ENCODE peak calls at places on chromosomes 1 and 21, in five cellular contexts. I, A, H, S and F are unnamed samples.

GRCh38 chr21:41439245-41439644 is 13.2 kb downstream of the MX1 start:
- DNase-seq in I (no peak), A (no peak), H (no peak), S (no peak), F (no peak)

GRCh38 chr1:229597877-229598276 is 28.0 kb downstream of the TAF5L start:
- DNase-seq in I (no peak), A (no peak), H (no peak), S (no peak), F (no peak)

GRCh38 chr1:150567717-150568561 is 11.5 kb downstream of the MCL1 start:
- DNase-seq in I (peak), A (peak), H (peak), S (peak), F (no peak)

GRCh38 chr1:1461721-1462317 is 9.7 kb upstream of the ATAD3B start:
- DNase-seq in I (no peak), A (no peak), H (no peak), S (no peak), F (no peak)

GRCh38 chr1:202162418-202163280 is 2.2 kb upstream of the PTPN7 start:
- DNase-seq in I (no peak), A (no peak), H (no peak), S (no peak), F (no peak)

GRCh38 chr1:19811206-19811851 is 3.8 kb downstream of the RNF186 start:
- DNase-seq in I (peak), A (no peak), H (peak), S (peak), F (peak)

GRCh38 chr1:25746299-25747045 is 53.5 kb upstream of the SELENON start:
- DNase-seq in I (no peak), A (no peak), H (no peak), S (peak), F (no peak)

GRCh38 chr1:46605242-46605641 is 1.2 kb upstream of the MKNK1 start:
- DNase-seq in I (no peak), A (no peak), H (no peak), S (no peak), F (no peak)

GRCh38 chr1:82837261-82837660 is 1036.5 kb downstream of the ADGRL2 start:
- DNase-seq in I (no peak), A (no peak), H (no peak), S (no peak), F (no peak)

GRCh38 chr1:58451560-58452211 is 94.8 kb downstream of the OMA1 start:
- DNase-seq in I (no peak), A (no peak), H (no peak), S (no peak), F (no peak)

GRCh38 chr1:153344718-153345025 is 4.0 kb downstream of the PGLYRP4 start:
- DNase-seq in I (peak), A (no peak), H (no peak), S (no peak), F (peak)

GRCh38 chr1:208381481-208381880 is 137.3 kb upstream of the PLXNA2 start:
- DNase-seq in I (no peak), A (no peak), H (no peak), S (no peak), F (no peak)

GRCh38 chr1:9904571-9904970 is 5.5 kb downstream of the CTNNBIP1 start:
- DNase-seq in I (no peak), A (no peak), H (no peak), S (no peak), F (no peak)

GRCh38 chr1:188096521-188096920 is 1267.8 kb downstream of the PLA2G4A start:
- DNase-seq in I (no peak), A (no peak), H (no peak), S (no peak), F (no peak)

GRCh38 chr1:206482611-206483010 is 12.3 kb downstream of the IKBKE start:
- DNase-seq in I (no peak), A (no peak), H (no peak), S (no peak), F (no peak)

GRCh38 chr1:82931051-82931450 is 1067.9 kb downstream of the TTLL7 start:
- DNase-seq in I (no peak), A (no peak), H (no peak), S (no peak), F (no peak)

GRCh38 chr1:57295326-57295725 is 128.5 kb downstream of the DAB1 start:
- DNase-seq in I (no peak), A (no peak), H (no peak), S (no peak), F (no peak)

GRCh38 chr21:45790427-45790826 is 146.9 kb downstream of the PCBP3 start:
- DNase-seq in I (no peak), A (no peak), H (no peak), S (no peak), F (no peak)

GRCh38 chr1:65059930-65060538 is 88.0 kb upstream of the AK4 start:
- DNase-seq in I (no peak), A (no peak), H (no peak), S (no peak), F (peak)

GRCh38 chr1:85303440-85304162 is 27.2 kb upstream of the BCL10 start:
- DNase-seq in I (no peak), A (no peak), H (no peak), S (no peak), F (no peak)

GRCh38 chr1:43446388-43446740 is 7.4 kb downstream of the HYI start:
- DNase-seq in I (no peak), A (no peak), H (no peak), S (peak), F (no peak)

GRCh38 chr1:37556712-37557196 is at the start of gene DNALI1:
- DNase-seq in I (peak), A (peak), H (peak), S (peak), F (peak)

GRCh38 chr21:41481191-41481590 is 26.8 kb downstream of the TMPRSS2 start:
- DNase-seq in I (peak), A (no peak), H (no peak), S (no peak), F (no peak)

GRCh38 chr1:109543988-109544735 is 4.3 kb upstream of the GNAI3 start:
- DNase-seq in I (no peak), A (no peak), H (no peak), S (no peak), F (peak)

GRCh38 chr1:160821627-160822026 is 25.7 kb downstream of the LY9 start:
- DNase-seq in I (no peak), A (no peak), H (no peak), S (no peak), F (no peak)

GRCh38 chr1:78522136-78522535 is 31.4 kb downstream of the PTGFR start:
- DNase-seq in I (no peak), A (no peak), H (no peak), S (no peak), F (no peak)

GRCh38 chr1:17929224-17929623 is 174.1 kb downstream of the ACTL8 start:
- DNase-seq in I (no peak), A (no peak), H (no peak), S (no peak), F (no peak)

DNA sequence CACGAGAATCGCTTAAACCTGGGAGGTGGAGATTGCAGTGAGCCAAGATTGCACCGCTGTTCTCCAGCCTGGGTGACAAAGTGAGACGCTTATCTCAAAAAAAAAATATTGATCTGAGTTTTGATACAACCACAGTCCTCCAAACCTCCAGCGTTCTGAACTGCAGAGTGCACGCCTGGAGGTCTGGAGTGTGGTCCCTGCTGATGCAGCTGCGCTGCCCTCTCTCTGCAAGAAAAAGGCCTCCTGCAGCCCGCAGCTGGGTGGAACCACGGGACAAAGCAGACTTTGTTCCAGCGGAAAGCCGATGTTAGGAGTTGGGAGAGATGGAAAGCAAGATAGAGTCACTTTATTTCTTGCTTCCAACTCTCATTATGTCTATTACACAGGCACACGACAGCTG is 144.9 kb upstream of the SOD1 start:
- DNase-seq in I (no peak), A (no peak), H (peak), S (no peak), F (no peak)
- TF ChIP-seq CTCF in I (peak), A (no peak), H (no peak), S (no peak), F (no peak)

DNA sequence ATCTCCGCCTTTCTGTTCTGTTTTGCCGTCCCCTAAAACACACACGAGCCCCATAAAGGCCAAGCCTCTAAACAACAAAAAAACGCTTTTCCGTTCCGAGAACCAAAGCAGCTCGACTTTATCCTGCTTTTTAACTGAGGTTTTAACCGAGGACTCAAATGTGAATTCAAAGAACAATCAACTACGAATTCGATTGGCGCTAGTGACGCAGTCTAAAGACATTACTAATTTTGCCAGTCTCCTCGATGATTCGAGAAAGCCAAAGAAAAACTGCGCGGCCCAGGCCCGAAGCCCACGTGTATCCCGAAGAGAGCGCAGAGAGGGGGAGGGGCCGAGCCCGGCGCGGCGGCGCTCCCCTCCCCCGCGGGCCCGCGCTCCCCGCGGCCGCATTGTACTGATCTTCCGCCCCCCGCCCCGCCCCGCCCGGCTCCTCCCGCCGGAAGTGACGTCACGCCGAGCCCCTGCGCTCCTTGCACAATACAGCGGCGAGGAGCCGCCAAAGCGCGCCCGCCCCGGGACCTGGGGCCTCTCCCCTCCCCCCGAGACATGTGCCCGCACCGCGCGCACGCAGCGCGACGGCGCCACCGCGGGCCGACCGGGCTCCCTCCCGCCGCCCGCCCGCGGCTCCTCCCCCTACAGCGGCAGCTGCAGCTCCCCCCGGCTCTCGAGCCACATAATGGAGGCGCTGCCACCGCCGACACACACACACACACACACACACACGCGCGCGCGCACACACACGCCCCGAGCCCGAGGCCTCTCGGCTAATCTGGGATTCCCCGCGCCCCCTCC is 1.4 kb downstream of the HNRNPU start:
- DNase-seq in I (peak), A (peak), H (peak), S (peak), F (peak)
- TF ChIP-seq CTCF in I (no peak), A (no peak), H (no peak), S (no peak), F (no peak)

GRCh38 chr1:95018602-95019369 is 54.0 kb downstream of the ALG14 start:
- DNase-seq in I (no peak), A (no peak), H (no peak), S (no peak), F (no peak)

GRCh38 chr1:95022527-95022926 is 50.2 kb downstream of the ALG14 start:
- DNase-seq in I (no peak), A (no peak), H (no peak), S (no peak), F (no peak)

GRCh38 chr1:95023399-95024050 is 49.2 kb downstream of the ALG14 start:
- DNase-seq in I (no peak), A (no peak), H (no peak), S (no peak), F (no peak)

GRCh38 chr1:95021794-95022193 is 51.0 kb downstream of the ALG14 start:
- DNase-seq in I (no peak), A (no peak), H (no peak), S (no peak), F (no peak)

GRCh38 chr1:95021085-95021484 is 51.7 kb downstream of the ALG14 start:
- DNase-seq in I (no peak), A (no peak), H (no peak), S (no peak), F (no peak)
- TF ChIP-seq CTCF in I (no peak), A (no peak), H (no peak), S (no peak), F (no peak)

GRCh38 chr1:237004116-237004515 is at the start of gene MT1HL1:
- DNase-seq in I (no peak), A (no peak), H (no peak), S (no peak), F (no peak)
- TF ChIP-seq CTCF in I (no peak), A (no peak), H (no peak), S (no peak), F (no peak)

GRCh38 chr1:158998781-158999161 is 10.9 kb upstream of the IFI16 start:
- DNase-seq in I (peak), A (no peak), H (peak), S (peak), F (peak)

GRCh38 chr1:159000070-159000409 is 9.7 kb upstream of the IFI16 start:
- DNase-seq in I (no peak), A (no peak), H (no peak), S (no peak), F (no peak)

GRCh38 chr1:158999301-159000069 is 10.2 kb upstream of the IFI16 start:
- DNase-seq in I (no peak), A (no peak), H (peak), S (no peak), F (no peak)

GRCh38 chr1:158996998-158997397 is 12.7 kb upstream of the IFI16 start:
- DNase-seq in I (no peak), A (no peak), H (no peak), S (no peak), F (no peak)

DNA sequence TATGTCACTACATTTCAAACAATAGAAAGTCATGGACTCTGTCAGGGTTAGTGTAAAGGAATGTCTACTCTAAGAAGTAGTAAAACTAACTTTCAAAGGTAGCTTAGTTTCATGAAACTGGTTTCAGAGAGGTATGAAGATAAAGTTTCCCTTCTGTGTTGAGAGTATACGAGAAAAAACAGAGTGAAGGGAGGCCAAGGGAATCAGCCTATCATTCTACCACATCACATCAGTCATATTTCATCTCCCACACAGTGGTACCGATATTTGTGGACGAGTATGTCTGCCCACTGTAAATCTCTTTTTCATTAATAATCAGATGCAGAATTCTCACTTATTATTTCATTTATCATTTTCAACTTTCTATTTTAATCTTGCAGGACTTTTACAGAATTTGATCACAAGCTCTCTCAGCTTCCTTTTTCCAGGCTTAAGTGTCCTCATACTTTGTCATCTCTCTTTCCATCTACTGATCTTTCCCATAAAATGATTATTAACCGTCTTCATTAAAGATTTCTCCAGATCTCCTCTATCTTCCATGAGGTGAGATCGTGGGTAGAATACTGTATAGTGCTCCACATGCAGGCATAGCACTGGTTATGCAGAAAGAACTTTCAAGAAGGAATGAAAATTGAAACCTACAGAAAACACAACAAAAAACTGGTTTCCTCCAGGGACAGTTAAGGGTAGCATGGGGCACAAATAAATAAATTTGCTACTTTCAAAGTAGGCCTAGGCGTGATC is 11.5 kb upstream of the IFI16 start:
- DNase-seq in I (no peak), A (no peak), H (no peak), S (no peak), F (no peak)
- TF ChIP-seq CTCF in I (no peak), A (no peak), H (no peak), S (no peak), F (no peak)

GRCh38 chr21:42973991-42974831 is at the start of gene PKNOX1:
- DNase-seq in I (peak), A (peak), H (peak), S (peak), F (peak)
- TF ChIP-seq CTCF in I (no peak), A (no peak), H (no peak), S (no peak), F (no peak)

DNA sequence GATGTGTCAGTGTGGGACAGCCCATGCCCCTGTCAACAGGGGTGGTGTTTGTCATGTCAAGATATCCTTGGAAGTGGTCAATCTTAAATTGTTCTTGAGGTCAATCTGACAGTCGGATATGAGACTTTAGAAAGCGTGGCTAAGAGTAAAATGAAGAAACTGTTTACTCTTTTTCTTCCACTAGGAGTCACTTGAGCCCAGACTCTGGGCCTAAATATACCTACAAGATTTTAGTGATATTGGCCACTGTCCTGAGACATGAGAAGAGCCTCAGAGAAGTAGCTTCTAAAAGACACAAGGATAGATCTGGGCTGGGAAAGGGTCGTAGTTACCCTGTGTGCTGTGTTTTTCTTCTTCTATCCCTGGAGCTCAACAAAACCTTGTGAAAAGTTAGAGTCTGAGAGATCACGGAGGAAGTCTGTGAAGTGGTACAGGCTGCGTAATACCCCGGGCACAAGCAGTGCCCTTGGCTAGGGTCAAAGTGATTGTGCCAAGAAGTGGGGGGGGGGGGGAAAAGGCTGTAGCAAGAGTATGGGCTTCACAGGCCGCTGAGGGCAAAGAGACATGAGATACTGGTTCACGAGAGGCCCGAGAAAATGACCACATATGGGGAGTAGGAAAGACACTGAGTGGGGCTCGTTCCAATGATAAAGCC is 355.2 kb upstream of the GREM2 start:
- DNase-seq in I (no peak), A (no peak), H (no peak), S (no peak), F (no peak)
- TF ChIP-seq CTCF in I (peak), A (peak), H (peak), S (no peak), F (no peak)

GRCh38 chr1:73205294-73205973 is 923.1 kb upstream of the NEGR1 start:
- DNase-seq in I (no peak), A (no peak), H (no peak), S (no peak), F (no peak)
- TF ChIP-seq CTCF in I (peak), A (peak), H (no peak), S (no peak), F (no peak)

DNA sequence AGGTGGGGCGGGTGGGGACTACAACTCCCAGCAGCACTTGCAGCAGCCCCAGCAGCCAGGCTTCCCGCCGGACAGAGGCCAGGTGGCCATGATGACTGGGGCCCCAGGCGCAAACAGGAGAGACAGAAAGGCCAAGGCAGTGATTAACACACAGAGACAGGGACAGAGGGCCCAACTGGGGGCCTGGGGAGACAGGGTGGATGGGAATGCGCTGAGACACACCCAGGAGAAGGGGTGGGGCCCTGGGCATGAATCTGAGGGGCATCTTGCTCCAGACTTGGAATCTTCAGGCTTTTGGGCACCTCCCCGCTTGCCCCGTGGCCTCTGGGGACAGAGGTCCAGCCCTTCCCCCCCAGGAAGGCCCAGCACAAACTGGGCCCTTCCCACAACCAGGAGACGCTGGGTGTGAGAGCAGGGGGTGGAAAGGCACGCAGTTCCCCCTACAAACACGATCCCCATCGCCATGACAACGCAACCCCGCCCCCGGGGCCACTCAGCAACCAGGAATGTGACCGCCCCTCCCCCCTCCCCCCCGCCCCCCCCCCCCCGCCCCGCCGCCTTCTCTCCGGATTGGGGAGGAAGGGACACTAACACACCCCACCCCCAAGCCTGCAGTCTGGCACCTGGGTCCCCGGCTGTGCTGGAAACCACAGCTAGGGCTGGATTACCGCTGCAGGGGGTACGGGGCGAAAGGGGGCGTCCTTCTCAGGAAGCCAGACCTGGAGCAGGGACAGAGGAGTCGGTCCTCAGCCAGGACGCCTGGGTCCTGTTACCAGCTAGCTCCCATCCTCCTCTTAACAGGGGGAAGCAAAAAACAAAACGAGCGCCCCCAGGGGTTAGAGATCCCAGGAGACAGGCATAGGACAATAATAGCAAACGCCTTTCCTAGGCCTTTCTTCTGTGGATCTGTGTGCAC is 4.5 kb downstream of the HDGF start:
- DNase-seq in I (peak), A (peak), H (peak), S (peak), F (peak)
- TF ChIP-seq CTCF in I (peak), A (peak), H (no peak), S (no peak), F (peak)